ENCODE peak calls at places on chromosomes 13 and 19, in six cellular contexts. Q is IMR-90, Z is lung, W is endothelial cell of umbilical vein, I is K562, C is breast epithelium. Y is an unnamed sample. For H3K4me1 and H3K27me3, the result is how much of the 10 kb centered on the place peaks cover.

GRCh38 chr13:44068737-44069136 is 189.0 kb downstream of the LACC1 start:
- DNase-seq in Q (peak), Z (no peak), W (peak), I (no peak), C (no peak), Y (no peak)

GRCh38 chr13:50080158-50080855 is 65.1 kb downstream of the KCNRG start:
- DNase-seq in Q (peak), Z (no peak), W (peak), I (peak), C (no peak), Y (no peak)

GRCh38 chr13:20923272-20923671 is 20.7 kb upstream of the XPO4 start:
- DNase-seq in Q (no peak), Z (no peak), W (no peak), I (peak), C (no peak), Y (no peak)

GRCh38 chr19:42606660-42607351 is 12.1 kb upstream of the CEACAM8 start:
- DNase-seq in Q (peak), Z (peak), W (peak), I (peak), C (peak), Y (no peak)

GRCh38 chr19:8601796-8602195 is 8.7 kb downstream of the ADAMTS10 start:
- DNase-seq in Q (no peak), Z (no peak), W (no peak), I (no peak), C (no peak), Y (no peak)

GRCh38 chr13:93561553-93561952 is 334.9 kb downstream of the GPC6 start:
- DNase-seq in Q (no peak), Z (no peak), W (no peak), I (no peak), C (no peak), Y (no peak)

GRCh38 chr19:16367269-16367683 is 42.6 kb downstream of the KLF2 start:
- DNase-seq in Q (no peak), Z (no peak), W (no peak), I (no peak), C (no peak), Y (peak)

GRCh38 chr19:42420055-42420544 is 7.1 kb downstream of the LIPE start:
- DNase-seq in Q (peak), Z (no peak), W (peak), I (peak), C (no peak), Y (no peak)

GRCh38 chr13:52348983-52349780 is 56.8 kb downstream of the THSD1 start:
- DNase-seq in Q (peak), Z (no peak), W (peak), I (peak), C (no peak), Y (no peak)

GRCh38 chr19:51503428-51503827 is 1.8 kb upstream of the SIGLEC12 start:
- DNase-seq in Q (no peak), Z (no peak), W (no peak), I (no peak), C (no peak), Y (no peak)

GRCh38 chr13:45799451-45799850 is 52.1 kb downstream of the SIAH3 start:
- DNase-seq in Q (no peak), Z (no peak), W (no peak), I (no peak), C (no peak), Y (peak)

GRCh38 chr19:15315101-15315500 is 17.2 kb downstream of the BRD4 start:
- DNase-seq in Q (no peak), Z (no peak), W (no peak), I (no peak), C (no peak), Y (no peak)

GRCh38 chr13:100203696-100204367 is 114.9 kb downstream of the PCCA start:
- DNase-seq in Q (peak), Z (no peak), W (no peak), I (no peak), C (no peak), Y (no peak)

GRCh38 chr19:41377977-41378707 is 1.8 kb downstream of the TMEM91 start:
- DNase-seq in Q (no peak), Z (no peak), W (no peak), I (peak), C (no peak), Y (no peak)

GRCh38 chr13:49303533-49304252 is 56.0 kb downstream of the CDADC1 start:
- DNase-seq in Q (no peak), Z (no peak), W (peak), I (no peak), C (peak), Y (peak)

GRCh38 chr19:52296400-52296772 is 583 bp upstream of the ZNF480 start:
- DNase-seq in Q (no peak), Z (no peak), W (no peak), I (no peak), C (no peak), Y (no peak)

GRCh38 chr13:27388236-27388635 is 36.2 kb upstream of the GTF3A start:
- DNase-seq in Q (no peak), Z (no peak), W (no peak), I (no peak), C (no peak), Y (no peak)

GRCh38 chr13:113947321-113948033 is 26.4 kb downstream of the C13orf46 start:
- DNase-seq in Q (peak), Z (no peak), W (peak), I (peak), C (peak), Y (peak)

GRCh38 chr13:112657850-112658445 is 31.9 kb upstream of the ATP11A start:
- DNase-seq in Q (peak), Z (no peak), W (no peak), I (no peak), C (peak), Y (no peak)

GRCh38 chr19:18712981-18713380 is 29.5 kb downstream of the CRTC1 start:
- DNase-seq in Q (peak), Z (no peak), W (no peak), I (no peak), C (no peak), Y (no peak)

GRCh38 chr13:68369739-68370138 is 1139.6 kb upstream of the PCDH9 start:
- DNase-seq in Q (no peak), Z (no peak), W (no peak), I (peak), C (no peak), Y (no peak)

GRCh38 chr13:44117351-44117750 is 237.6 kb downstream of the LACC1 start:
- DNase-seq in Q (peak), Z (no peak), W (peak), I (no peak), C (no peak), Y (no peak)

GRCh38 chr13:92592757-92593156 is 633.9 kb upstream of the GPC6 start:
- DNase-seq in Q (no peak), Z (no peak), W (no peak), I (no peak), C (no peak), Y (no peak)

GRCh38 chr13:50994651-50995050 is 85.1 kb downstream of the RNASEH2B start:
- DNase-seq in Q (no peak), Z (no peak), W (no peak), I (no peak), C (no peak), Y (no peak)

GRCh38 chr13:92303428-92303827 is 905.0 kb downstream of the GPC5 start:
- DNase-seq in Q (peak), Z (no peak), W (no peak), I (no peak), C (no peak), Y (no peak)

GRCh38 chr13:32040689-32041088 is 9.1 kb downstream of the FRY start:
- DNase-seq in Q (peak), Z (no peak), W (no peak), I (no peak), C (no peak), Y (no peak)

GRCh38 chr19:32642771-32643170 is 32.2 kb downstream of the ANKRD27 start:
- DNase-seq in Q (no peak), Z (no peak), W (no peak), I (no peak), C (no peak), Y (no peak)

GRCh38 chr13:20136781-20137703 is 23.8 kb downstream of the GJA3 start:
- DNase-seq in Q (no peak), Z (peak), W (no peak), I (peak), C (no peak), Y (no peak)

GRCh38 chr13:96373597-96373996 is 283.7 kb downstream of the HS6ST3 start:
- DNase-seq in Q (no peak), Z (no peak), W (no peak), I (no peak), C (no peak), Y (no peak)

GRCh38 chr13:77717508-77717907 is 20.0 kb downstream of the SLAIN1 start:
- DNase-seq in Q (no peak), Z (no peak), W (no peak), I (no peak), C (no peak), Y (no peak)

GRCh38 chr13:43686557-43686956 is 100.2 kb downstream of the ENOX1 start:
- DNase-seq in Q (peak), Z (no peak), W (no peak), I (peak), C (no peak), Y (peak)

GRCh38 chr13:99367663-99368448 is 60.7 kb upstream of the GPR183 start:
- DNase-seq in Q (no peak), Z (no peak), W (no peak), I (no peak), C (no peak), Y (no peak)

GRCh38 chr19:16678498-16678897 is 17.6 kb downstream of the TMEM38A start:
- DNase-seq in Q (no peak), Z (no peak), W (no peak), I (no peak), C (no peak), Y (no peak)

GRCh38 chr19:19817357-19817756 is 4.2 kb downstream of the ZNF506 start:
- DNase-seq in Q (no peak), Z (no peak), W (no peak), I (no peak), C (no peak), Y (no peak)

GRCh38 chr13:108828053-108828806 is 198.8 kb downstream of the MYO16 start:
- DNase-seq in Q (no peak), Z (no peak), W (no peak), I (no peak), C (no peak), Y (no peak)

GRCh38 chr19:11008111-11008510 is 47.3 kb downstream of the SMARCA4 start:
- DNase-seq in Q (no peak), Z (no peak), W (no peak), I (no peak), C (no peak), Y (no peak)

GRCh38 chr19:38360839-38361631 is 13.3 kb upstream of the PSMD8 start:
- DNase-seq in Q (no peak), Z (no peak), W (no peak), I (no peak), C (no peak), Y (no peak)

GRCh38 chr19:38362076-38362945 is 12.1 kb upstream of the PSMD8 start:
- DNase-seq in Q (peak), Z (peak), W (peak), I (peak), C (peak), Y (peak)

GRCh38 chr19:38359242-38360021 is 14.9 kb upstream of the PSMD8 start:
- DNase-seq in Q (no peak), Z (no peak), W (no peak), I (no peak), C (no peak), Y (no peak)

GRCh38 chr19:38360351-38360750 is 14.0 kb upstream of the PSMD8 start:
- DNase-seq in Q (no peak), Z (no peak), W (no peak), I (no peak), C (no peak), Y (no peak)

GRCh38 chr19:38361633-38362075 is 12.7 kb upstream of the PSMD8 start:
- DNase-seq in Q (peak), Z (peak), W (peak), I (peak), C (peak), Y (peak)
- TF ChIP-seq CTCF in Q (no peak), Z (no peak), W (no peak), I (peak), C (peak), Y (peak)

GRCh38 chr19:53372196-53372595 is 6.7 kb downstream of the ZNF525 start:
- DNase-seq in Q (no peak), Z (no peak), W (no peak), I (no peak), C (no peak), Y (no peak)

GRCh38 chr19:53374743-53375142 is 9.2 kb downstream of the ZNF525 start:
- DNase-seq in Q (no peak), Z (no peak), W (no peak), I (no peak), C (no peak), Y (no peak)

DNA sequence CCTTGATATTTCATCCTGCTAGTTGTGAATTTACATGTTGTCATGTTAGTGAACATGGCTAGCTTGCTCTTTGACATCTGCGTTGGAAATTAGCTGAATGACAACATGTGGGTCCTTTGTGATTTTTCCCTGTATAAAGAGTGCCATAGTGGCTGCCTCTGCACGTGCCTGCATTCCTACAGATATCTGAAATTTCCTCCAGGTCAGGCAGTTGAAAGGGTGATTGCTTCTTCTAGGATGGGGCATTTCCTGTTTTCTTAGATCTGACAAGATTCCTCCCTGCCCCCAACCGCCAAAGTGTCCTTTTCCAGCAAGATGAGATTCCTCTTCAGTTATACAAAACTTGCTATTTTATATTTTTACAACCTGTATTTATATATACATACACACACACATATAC is 8.8 kb downstream of the ZNF525 start:
- DNase-seq in Q (no peak), Z (no peak), W (no peak), I (no peak), C (no peak), Y (no peak)
- H3K4me1 ChIP-seq in Q (under half), Z (under half), W (under half), I (under half), C (under half), Y (under half)

GRCh38 chr13:110379905-110380341 is 72.8 kb downstream of the COL4A2 start:
- DNase-seq in Q (peak), Z (no peak), W (no peak), I (no peak), C (no peak), Y (no peak)
- H3K27me3 ChIP-seq in Q (under half), Z (under half), W (under half), I (under half), C (under half), Y (under half)

GRCh38 chr19:13277104-13277809 is 127.0 kb downstream of the IER2 start:
- DNase-seq in Q (peak), Z (peak), W (peak), I (peak), C (no peak), Y (peak)
- TF ChIP-seq CTCF in Q (peak), Z (peak), W (peak), I (peak), C (peak), Y (peak)

GRCh38 chr19:46213806-46214205 is 15.7 kb upstream of the IGFL1 start:
- DNase-seq in Q (no peak), Z (no peak), W (no peak), I (no peak), C (no peak), Y (no peak)

GRCh38 chr19:46209051-46209450 is 20.5 kb upstream of the IGFL1 start:
- DNase-seq in Q (no peak), Z (no peak), W (no peak), I (no peak), C (peak), Y (no peak)

GRCh38 chr19:46210634-46211033 is 18.9 kb upstream of the IGFL1 start:
- DNase-seq in Q (no peak), Z (no peak), W (no peak), I (peak), C (no peak), Y (no peak)

GRCh38 chr19:46213156-46213555 is 16.4 kb upstream of the IGFL1 start:
- DNase-seq in Q (no peak), Z (no peak), W (no peak), I (no peak), C (no peak), Y (no peak)

DNA sequence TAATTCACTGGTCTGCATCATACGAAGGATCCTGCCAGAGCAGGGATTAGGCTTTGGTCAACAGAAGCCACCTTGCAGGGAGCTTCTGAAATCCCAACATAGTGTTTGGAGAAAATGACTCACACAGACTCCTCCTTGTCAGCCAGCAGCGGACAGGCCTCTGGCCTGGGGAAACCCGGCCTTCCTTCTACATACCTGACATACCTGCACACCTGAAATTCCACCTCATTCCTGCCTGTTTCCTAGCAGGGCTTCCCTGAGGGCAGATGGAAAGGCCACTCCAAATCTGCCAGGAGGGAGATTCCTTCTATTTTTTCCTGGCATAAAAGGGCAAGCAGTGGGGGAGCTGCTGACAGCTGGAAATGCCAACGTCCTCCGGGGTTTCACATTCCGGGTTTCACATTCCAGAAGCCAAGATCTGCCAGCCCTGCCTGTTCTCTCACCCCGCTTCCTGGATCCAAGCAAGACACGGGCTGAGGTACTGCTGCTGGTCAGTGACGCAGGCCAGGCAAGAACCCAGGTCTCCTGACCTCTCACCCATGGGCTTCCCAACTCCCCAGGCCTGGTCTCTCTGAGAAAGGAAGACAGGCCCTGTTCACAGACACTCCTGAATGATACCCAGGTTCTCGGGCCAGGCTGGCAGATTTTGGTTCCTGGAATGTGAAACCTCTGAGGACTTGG is 18.2 kb upstream of the IGFL1 start:
- DNase-seq in Q (no peak), Z (peak), W (peak), I (no peak), C (peak), Y (peak)
- H3K4me1 ChIP-seq in Q (under half), Z (under half), W (under half), I (under half), C (under half), Y (under half)